ENCODE peak calls at places on chromosomes 13 and 19, in six cellular contexts. One of them, this sample, is unnamed.

GRCh38 chr13:98664047-98664446 is 87.1 kb upstream of the STK24 start:
- DNase-seq in heart right ventricle: no peak
- DNase-seq in brain microvascular endothelial cell: peak; percentile 89
- DNase-seq in mucosa of descending colon: no peak
- DNase-seq in foreskin fibroblast: peak; percentile 60
- DNase-seq in GM23338: no peak
- DNase-seq in this sample: no peak

GRCh38 chr19:11982526-11982925 is 17.7 kb downstream of the ZNF763 start:
- DNase-seq in heart right ventricle: no peak
- DNase-seq in brain microvascular endothelial cell: peak; percentile 4
- DNase-seq in mucosa of descending colon: no peak
- DNase-seq in foreskin fibroblast: peak; percentile 62
- DNase-seq in GM23338: no peak
- DNase-seq in this sample: no peak

GRCh38 chr13:110265682-110266430 is 41.1 kb downstream of the COL4A1 start:
- DNase-seq in heart right ventricle: peak; percentile 60
- DNase-seq in brain microvascular endothelial cell: no peak
- DNase-seq in mucosa of descending colon: no peak
- DNase-seq in foreskin fibroblast: no peak
- DNase-seq in GM23338: no peak
- DNase-seq in this sample: no peak

GRCh38 chr13:27450921-27451461 is 627 bp upstream of the MTIF3 start:
- DNase-seq in heart right ventricle: peak; percentile 48
- DNase-seq in brain microvascular endothelial cell: peak; percentile 12
- DNase-seq in mucosa of descending colon: peak; percentile 77
- DNase-seq in foreskin fibroblast: peak; percentile 65
- DNase-seq in GM23338: peak; percentile 64
- DNase-seq in this sample: peak; percentile 76

GRCh38 chr13:30308548-30308947 is 1.2 kb upstream of the KATNAL1 start:
- DNase-seq in heart right ventricle: no peak
- DNase-seq in brain microvascular endothelial cell: peak; percentile 31
- DNase-seq in mucosa of descending colon: no peak
- DNase-seq in foreskin fibroblast: peak; percentile 48
- DNase-seq in GM23338: no peak
- DNase-seq in this sample: no peak

GRCh38 chr13:64186503-64186902 is 2770.9 kb upstream of the PCDH20 start:
- DNase-seq in heart right ventricle: no peak
- DNase-seq in brain microvascular endothelial cell: no peak
- DNase-seq in mucosa of descending colon: no peak
- DNase-seq in foreskin fibroblast: no peak
- DNase-seq in GM23338: no peak
- DNase-seq in this sample: no peak

GRCh38 chr19:54439174-54439851 is 9.7 kb upstream of the LENG8 start:
- DNase-seq in heart right ventricle: no peak
- DNase-seq in brain microvascular endothelial cell: peak; percentile 52
- DNase-seq in mucosa of descending colon: peak; percentile 36
- DNase-seq in foreskin fibroblast: peak; percentile 48
- DNase-seq in GM23338: peak; percentile 93
- DNase-seq in this sample: no peak

GRCh38 chr13:106527806-106528205 is 7.7 kb downstream of the EFNB2 start:
- DNase-seq in heart right ventricle: no peak
- DNase-seq in brain microvascular endothelial cell: no peak
- DNase-seq in mucosa of descending colon: no peak
- DNase-seq in foreskin fibroblast: no peak
- DNase-seq in GM23338: no peak
- DNase-seq in this sample: no peak

GRCh38 chr19:39407644-39408391 is 1.2 kb downstream of the ZFP36 start:
- DNase-seq in heart right ventricle: peak; percentile 47
- DNase-seq in brain microvascular endothelial cell: no peak
- DNase-seq in mucosa of descending colon: peak; percentile 91
- DNase-seq in foreskin fibroblast: peak; percentile 59
- DNase-seq in GM23338: peak; percentile 59
- DNase-seq in this sample: no peak

GRCh38 chr13:75369986-75370385 is 112.0 kb downstream of the TBC1D4 start:
- DNase-seq in heart right ventricle: no peak
- DNase-seq in brain microvascular endothelial cell: no peak
- DNase-seq in mucosa of descending colon: no peak
- DNase-seq in foreskin fibroblast: peak; percentile 29
- DNase-seq in GM23338: no peak
- DNase-seq in this sample: no peak

GRCh38 chr19:12665281-12665573 is 1.3 kb downstream of the MAN2B1 start:
- DNase-seq in heart right ventricle: no peak
- DNase-seq in brain microvascular endothelial cell: no peak
- DNase-seq in mucosa of descending colon: peak; percentile 81
- DNase-seq in foreskin fibroblast: no peak
- DNase-seq in GM23338: no peak
- DNase-seq in this sample: no peak

GRCh38 chr19:46722421-46723022 is 5.6 kb upstream of the PRKD2 start:
- DNase-seq in heart right ventricle: no peak
- DNase-seq in brain microvascular endothelial cell: no peak
- DNase-seq in mucosa of descending colon: peak; percentile 49
- DNase-seq in foreskin fibroblast: no peak
- DNase-seq in GM23338: no peak
- DNase-seq in this sample: no peak

GRCh38 chr13:47846886-47847285 is 154.2 kb downstream of the SUCLA2 start:
- DNase-seq in heart right ventricle: no peak
- DNase-seq in brain microvascular endothelial cell: peak; percentile 70
- DNase-seq in mucosa of descending colon: no peak
- DNase-seq in foreskin fibroblast: no peak
- DNase-seq in GM23338: no peak
- DNase-seq in this sample: no peak

GRCh38 chr13:51942189-51942588 is 69.1 kb downstream of the ATP7B start:
- DNase-seq in heart right ventricle: no peak
- DNase-seq in brain microvascular endothelial cell: no peak
- DNase-seq in mucosa of descending colon: peak; percentile 87
- DNase-seq in foreskin fibroblast: no peak
- DNase-seq in GM23338: no peak
- DNase-seq in this sample: no peak

GRCh38 chr19:4991538-4991937 is 22.6 kb downstream of the KDM4B start:
- DNase-seq in heart right ventricle: no peak
- DNase-seq in brain microvascular endothelial cell: no peak
- DNase-seq in mucosa of descending colon: no peak
- DNase-seq in foreskin fibroblast: no peak
- DNase-seq in GM23338: no peak
- DNase-seq in this sample: peak; percentile 94

GRCh38 chr13:112711528-112712265 is 21.9 kb downstream of the ATP11A start:
- DNase-seq in heart right ventricle: peak; percentile 69
- DNase-seq in brain microvascular endothelial cell: peak; percentile 88
- DNase-seq in mucosa of descending colon: no peak
- DNase-seq in foreskin fibroblast: peak; percentile 97
- DNase-seq in GM23338: peak; percentile 97
- DNase-seq in this sample: no peak
- H3K4me3 ChIP-seq in heart right ventricle: no peak overlapping the region
- H3K4me3 ChIP-seq in brain microvascular endothelial cell: peak overlapping the region; percentile 35
- H3K4me3 ChIP-seq in mucosa of descending colon: no peak overlapping the region
- H3K4me3 ChIP-seq in foreskin fibroblast: peak overlapping the region; percentile 33
- H3K4me3 ChIP-seq in GM23338: peak overlapping the region; percentile 29
- H3K4me3 ChIP-seq in this sample: no peak overlapping the region

GRCh38 chr19:34409189-34410164 is 5.3 kb downstream of the PDCD2L start:
- DNase-seq in heart right ventricle: no peak
- DNase-seq in brain microvascular endothelial cell: no peak
- DNase-seq in mucosa of descending colon: no peak
- DNase-seq in foreskin fibroblast: no peak
- DNase-seq in GM23338: no peak
- DNase-seq in this sample: no peak
- TF ChIP-seq CTCF in heart right ventricle: no peak
- TF ChIP-seq CTCF in brain microvascular endothelial cell: no peak
- TF ChIP-seq CTCF in mucosa of descending colon: no peak
- TF ChIP-seq CTCF in foreskin fibroblast: no peak
- TF ChIP-seq CTCF in GM23338: no peak
- TF ChIP-seq CTCF in this sample: no peak

DNA sequence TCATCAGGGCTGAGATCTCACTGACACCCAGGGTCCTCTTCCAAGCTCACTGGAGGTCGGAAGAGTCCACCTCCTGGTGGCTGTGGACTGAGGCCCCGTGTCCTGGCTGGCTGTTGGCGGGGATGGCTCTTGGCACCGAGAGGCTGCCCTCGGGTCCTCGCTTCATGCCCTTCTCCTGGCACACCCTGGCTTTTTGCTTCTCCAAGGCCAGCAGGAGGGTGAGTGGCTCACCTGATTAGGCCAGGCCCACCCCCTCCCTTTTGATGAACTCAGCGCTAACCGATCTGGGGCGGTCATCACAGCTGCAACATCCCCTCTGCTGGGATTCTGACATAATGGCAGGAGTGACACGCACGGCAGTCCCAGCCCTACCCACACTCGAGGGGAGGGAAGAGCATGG is 4.4 kb downstream of the SLC39A3 start:
- DNase-seq in heart right ventricle: no peak
- DNase-seq in brain microvascular endothelial cell: no peak
- DNase-seq in mucosa of descending colon: no peak
- DNase-seq in foreskin fibroblast: no peak
- DNase-seq in GM23338: no peak
- DNase-seq in this sample: no peak
- H3K4me3 ChIP-seq in heart right ventricle: no peak overlapping the region
- H3K4me3 ChIP-seq in brain microvascular endothelial cell: no peak overlapping the region
- H3K4me3 ChIP-seq in mucosa of descending colon: no peak overlapping the region
- H3K4me3 ChIP-seq in foreskin fibroblast: no peak overlapping the region
- H3K4me3 ChIP-seq in GM23338: no peak overlapping the region
- H3K4me3 ChIP-seq in this sample: no peak overlapping the region

DNA sequence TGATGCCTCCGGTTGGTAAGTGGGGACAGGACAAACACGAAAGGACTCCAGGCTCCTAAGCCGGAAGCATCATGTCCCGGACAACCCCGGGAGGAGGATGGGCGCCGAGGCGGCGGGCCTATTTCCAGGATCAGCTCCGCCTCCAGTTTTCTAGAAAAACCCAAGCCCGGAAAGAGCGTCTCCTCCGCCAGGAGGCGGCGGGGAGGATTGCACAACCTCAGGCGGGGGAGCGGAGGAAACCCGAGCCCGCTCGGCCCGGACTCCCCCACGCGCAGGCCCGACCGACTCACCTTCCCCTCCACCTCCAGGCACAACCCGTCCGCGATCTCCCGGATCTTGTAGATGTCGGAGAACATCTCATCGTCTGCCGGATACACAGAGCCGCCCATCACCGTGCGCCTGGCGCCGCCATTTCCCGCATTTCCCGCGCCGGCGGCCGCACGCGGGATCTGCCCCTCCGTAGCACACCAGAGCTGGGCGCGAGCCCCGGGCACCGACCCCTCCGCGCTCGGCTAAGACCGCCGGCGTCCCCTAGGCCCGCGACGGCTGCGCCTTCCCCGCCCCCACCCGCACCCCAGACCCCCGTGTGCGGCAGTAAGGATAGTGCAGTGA is 455 bp downstream of the TPT1 start:
- DNase-seq in heart right ventricle: peak; percentile 93
- DNase-seq in brain microvascular endothelial cell: peak; percentile 82
- DNase-seq in mucosa of descending colon: peak; percentile 93
- DNase-seq in foreskin fibroblast: peak; percentile 97
- DNase-seq in GM23338: peak; percentile 93
- DNase-seq in this sample: peak; percentile 85
- TF ChIP-seq CTCF in heart right ventricle: peak; percentile 57
- TF ChIP-seq CTCF in brain microvascular endothelial cell: peak; percentile 69
- TF ChIP-seq CTCF in mucosa of descending colon: peak; percentile 54
- TF ChIP-seq CTCF in foreskin fibroblast: peak; percentile 46
- TF ChIP-seq CTCF in GM23338: peak; percentile 31
- TF ChIP-seq CTCF in this sample: peak; percentile 15

DNA sequence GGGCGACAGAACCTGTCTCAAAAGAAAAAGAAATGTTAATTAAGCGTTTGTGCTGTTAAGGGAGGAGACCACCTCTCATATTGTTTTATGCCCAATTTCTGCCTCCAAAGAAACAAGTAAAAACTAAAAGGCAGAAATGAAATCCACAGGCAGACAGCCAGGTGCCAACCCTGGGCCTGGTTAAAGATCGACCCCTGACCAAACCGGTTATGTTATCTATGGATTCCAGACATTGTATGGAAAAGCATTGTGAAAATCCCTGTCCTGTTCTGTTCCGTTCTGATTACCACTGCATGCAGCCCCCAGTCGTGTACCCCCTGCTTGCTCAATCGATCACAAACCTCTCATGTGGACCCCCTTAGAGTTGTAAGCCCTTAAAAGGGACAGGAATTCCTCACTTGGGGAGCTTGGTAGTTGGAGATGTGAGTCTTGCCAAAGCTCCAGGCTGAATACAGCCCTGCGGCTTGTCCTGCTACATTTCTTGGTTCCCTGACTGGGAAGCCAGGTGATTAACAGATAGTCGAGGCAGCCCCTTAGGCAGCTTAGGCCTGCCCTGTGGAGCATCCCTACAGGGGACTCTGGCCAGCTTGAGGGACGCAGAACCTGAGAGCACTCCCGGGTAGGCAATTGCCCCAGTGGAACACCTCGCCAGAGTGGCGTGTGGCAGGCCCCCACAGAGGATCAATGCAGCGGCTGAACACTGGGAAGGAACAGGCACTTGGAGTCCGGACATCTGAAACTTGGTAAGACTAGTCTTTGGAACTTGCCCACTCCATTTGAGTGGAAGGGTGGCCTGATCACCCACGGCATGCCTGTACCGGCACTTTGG is 748 bp upstream of the ZNF552 start:
- DNase-seq in heart right ventricle: no peak
- DNase-seq in brain microvascular endothelial cell: no peak
- DNase-seq in mucosa of descending colon: peak; percentile 55
- DNase-seq in foreskin fibroblast: no peak
- DNase-seq in GM23338: no peak
- DNase-seq in this sample: no peak
- H3K4me3 ChIP-seq in heart right ventricle: no peak overlapping the region
- H3K4me3 ChIP-seq in brain microvascular endothelial cell: peak overlapping the region; percentile 95
- H3K4me3 ChIP-seq in mucosa of descending colon: no peak overlapping the region
- H3K4me3 ChIP-seq in foreskin fibroblast: peak overlapping the region; percentile 94
- H3K4me3 ChIP-seq in GM23338: peak overlapping the region; percentile 28
- H3K4me3 ChIP-seq in this sample: peak overlapping the region; percentile 99

DNA sequence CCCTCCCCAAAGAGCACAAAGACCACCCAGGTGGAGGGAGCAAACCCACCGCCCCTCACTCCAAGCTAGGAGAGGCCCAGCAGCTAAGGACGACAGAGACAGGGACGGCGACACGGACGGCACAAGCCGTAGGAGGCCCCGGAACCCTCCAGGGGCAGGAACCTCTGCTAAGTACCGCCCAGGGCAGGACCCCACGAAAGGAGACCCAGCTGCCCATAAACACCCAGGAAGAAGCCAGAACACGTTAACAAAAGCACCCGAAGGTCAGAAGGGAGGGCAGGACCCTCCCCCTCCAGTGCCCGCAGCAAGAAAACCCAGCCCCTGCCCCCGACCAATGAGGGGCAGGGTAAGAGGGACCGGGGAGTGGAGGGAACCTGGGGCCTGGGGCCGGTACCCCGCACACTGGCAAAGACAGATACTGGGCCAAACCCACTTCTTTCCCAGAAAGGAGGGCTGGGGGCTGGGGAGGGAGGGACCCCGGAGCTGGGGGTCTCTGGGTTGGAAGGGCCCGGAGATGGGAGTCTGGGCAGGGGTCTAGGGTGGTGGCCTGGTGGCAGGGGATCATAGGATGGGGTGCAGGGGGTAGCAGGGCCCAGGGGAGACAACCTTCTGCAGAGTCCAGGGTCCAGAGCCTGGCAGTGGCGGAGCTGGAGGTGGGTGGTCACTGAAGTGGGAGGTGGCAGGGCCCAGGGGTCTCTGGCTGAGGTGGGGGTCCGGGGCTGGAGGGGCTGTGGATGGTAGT is 2.4 kb downstream of the BTBD2 start:
- DNase-seq in heart right ventricle: no peak
- DNase-seq in brain microvascular endothelial cell: no peak
- DNase-seq in mucosa of descending colon: no peak
- DNase-seq in foreskin fibroblast: no peak
- DNase-seq in GM23338: no peak
- DNase-seq in this sample: no peak
- TF ChIP-seq CTCF in heart right ventricle: no peak
- TF ChIP-seq CTCF in brain microvascular endothelial cell: no peak
- TF ChIP-seq CTCF in mucosa of descending colon: no peak
- TF ChIP-seq CTCF in foreskin fibroblast: no peak
- TF ChIP-seq CTCF in GM23338: no peak
- TF ChIP-seq CTCF in this sample: no peak